ENCODE peak calls at places on chromosomes 7 and 10, in six cellular contexts. E is neuronal stem cell, V is IMR-90, S is mesenchymal stem cell, U is H1, T is trophoblast cell. H is an unnamed sample.

GRCh38 chr10:74842301-74842700 is 15.9 kb downstream of the KAT6B start:
- DNase-seq in S (no peak), E (no peak), U (no peak), T (no peak), V (peak; percentile 37), H (no peak)

GRCh38 chr7:47557986-47558670 is 23.8 kb downstream of the TNS3 start:
- DNase-seq in U (no peak), E (no peak), V (no peak), S (no peak), T (peak; percentile 98), H (no peak)

GRCh38 chr10:77548157-77548556 is 89.5 kb downstream of the KCNMA1 start:
- DNase-seq in E (no peak), S (no peak), V (no peak), U (no peak), T (no peak), H (no peak)

GRCh38 chr7:128094111-128094570 is 62.9 kb upstream of the LRRC4 start:
- DNase-seq in T (no peak), V (no peak), S (no peak), U (no peak), E (no peak), H (no peak)

GRCh38 chr7:26397786-26398435 is 106.2 kb downstream of the SNX10 start:
- DNase-seq in V (no peak), S (peak; percentile 36), U (peak; percentile 75), E (peak; percentile 51), T (no peak), H (peak; percentile 73)

GRCh38 chr7:45681596-45682357 is 107.6 kb downstream of the ADCY1 start:
- DNase-seq in T (no peak), V (no peak), E (no peak), S (no peak), U (peak; percentile 26), H (peak; percentile 20)

GRCh38 chr7:151702961-151703360 is 174.0 kb downstream of the PRKAG2 start:
- DNase-seq in U (no peak), S (no peak), V (no peak), E (no peak), T (peak; percentile 75), H (no peak)

GRCh38 chr7:158550886-158551452 is 36.7 kb downstream of the PTPRN2 start:
- DNase-seq in S (no peak), V (no peak), E (no peak), T (no peak), U (no peak), H (no peak)

GRCh38 chr10:11653758-11654471 is 42.5 kb upstream of the USP6NL start:
- DNase-seq in S (no peak), U (no peak), E (no peak), V (no peak), T (no peak), H (no peak)

GRCh38 chr10:76085773-76086570 is 654.5 kb downstream of the LRMDA start:
- DNase-seq in S (peak; percentile 83), T (no peak), V (no peak), E (no peak), U (no peak), H (no peak)

GRCh38 chr7:127677433-127678230 is 25.6 kb downstream of the SND1 start:
- DNase-seq in U (no peak), E (no peak), T (no peak), S (no peak), V (no peak), H (no peak)

GRCh38 chr10:124007773-124008145 is 85.6 kb downstream of the CHST15 start:
- DNase-seq in T (no peak), E (no peak), S (no peak), V (no peak), U (no peak), H (no peak)

GRCh38 chr7:135801045-135801693 is 52.6 kb upstream of the FAM180A start:
- DNase-seq in T (peak; percentile 80), V (peak; percentile 74), E (peak; percentile 61), U (peak; percentile 49), S (peak; percentile 76), H (no peak)

GRCh38 chr10:593901-594457 is 95.5 kb downstream of the DIP2C start:
- DNase-seq in U (no peak), V (peak; percentile 91), T (no peak), S (no peak), E (no peak), H (no peak)

GRCh38 chr10:11012880-11013279 is 4.8 kb upstream of the CELF2 start:
- DNase-seq in S (no peak), V (no peak), T (no peak), E (no peak), U (no peak), H (no peak)

GRCh38 chr7:133871757-133872156 is 255.4 kb upstream of the LRGUK start:
- DNase-seq in V (no peak), T (no peak), S (no peak), E (no peak), U (no peak), H (no peak)

GRCh38 chr10:77436257-77436780 is 201.3 kb downstream of the KCNMA1 start:
- DNase-seq in E (no peak), U (no peak), S (no peak), V (peak; percentile 64), T (no peak), H (no peak)

GRCh38 chr10:99844433-99844955 is 62.1 kb downstream of the ABCC2 start:
- DNase-seq in V (no peak), E (no peak), T (no peak), U (no peak), S (no peak), H (no peak)

GRCh38 chr7:74226633-74227032 is 16.8 kb downstream of the LAT2 start:
- DNase-seq in S (no peak), T (no peak), U (no peak), V (no peak), E (no peak), H (no peak)

GRCh38 chr7:143960813-143961610 is 6.4 kb downstream of the OR2F1 start:
- DNase-seq in T (no peak), U (no peak), E (no peak), S (no peak), V (no peak), H (no peak)

GRCh38 chr10:44385423-44385725 is 477 bp upstream of the CXCL12 start:
- DNase-seq in S (no peak), E (no peak), T (no peak), V (no peak), U (no peak), H (no peak)

GRCh38 chr10:114815751-114816150 is 5.8 kb upstream of the FHIP2A start:
- DNase-seq in V (peak; percentile 23), U (no peak), T (no peak), E (no peak), S (no peak), H (no peak)

GRCh38 chr7:84637568-84638338 is 443.2 kb upstream of the SEMA3A start:
- DNase-seq in U (no peak), V (peak; percentile 90), T (peak; percentile 73), S (peak; percentile 65), E (no peak), H (no peak)

GRCh38 chr10:90999512-91000172 is 78.8 kb upstream of the ANKRD1 start:
- DNase-seq in S (no peak), T (peak; percentile 5), E (no peak), V (no peak), U (no peak), H (no peak)

GRCh38 chr10:113957013-113957412 is 86.7 kb upstream of the ADRB1 start:
- DNase-seq in T (no peak), U (no peak), V (peak; percentile 93), S (peak; percentile 69), E (no peak), H (no peak)

GRCh38 chr10:31959461-31960173 is 31.0 kb upstream of the ARHGAP12 start:
- DNase-seq in U (no peak), V (no peak), E (no peak), T (no peak), S (no peak), H (no peak)

GRCh38 chr10:89262331-89263020 is 10.9 kb upstream of the LIPA start:
- DNase-seq in E (no peak), U (no peak), T (peak; percentile 99), S (no peak), V (peak; percentile 19), H (no peak)

GRCh38 chr7:104960741-104961479 is 53.1 kb upstream of the KMT2E start:
- DNase-seq in V (no peak), E (no peak), S (no peak), T (peak; percentile 37), U (no peak), H (no peak)

GRCh38 chr7:27144799-27145166 is 1.3 kb upstream of the HOXA5 start:
- DNase-seq in U (peak; percentile 56), E (no peak), V (no peak), T (no peak), S (no peak), H (no peak)

GRCh38 chr7:77538186-77538907 is 1.3 kb downstream of the PTPN12 start:
- DNase-seq in U (peak; percentile 70), V (peak; percentile 93), E (peak; percentile 68), T (peak; percentile 96), S (peak; percentile 97), H (peak; percentile 77)

GRCh38 chr10:42691361-42692120 is 53.2 kb upstream of the ZNF33B start:
- DNase-seq in T (no peak), S (no peak), V (no peak), U (no peak), E (no peak), H (peak; percentile 27)

GRCh38 chr7:48183370-48183743 is 12.1 kb downstream of the ABCA13 start:
- DNase-seq in V (no peak), T (no peak), S (peak; percentile 9), E (no peak), U (no peak), H (no peak)

GRCh38 chr7:54663603-54664234 is 95.3 kb downstream of the SEC61G start:
- DNase-seq in E (no peak), U (peak; percentile 49), V (no peak), T (no peak), S (no peak), H (no peak)
- H2AFZ ChIP-seq in E (peak overlapping the region; percentile 96), U (peak overlapping the region; percentile 60), V (peak overlapping the region; percentile 80), T (peak overlapping the region; percentile 37), S (peak overlapping the region; percentile 20), H (no peak overlapping the region)

DNA sequence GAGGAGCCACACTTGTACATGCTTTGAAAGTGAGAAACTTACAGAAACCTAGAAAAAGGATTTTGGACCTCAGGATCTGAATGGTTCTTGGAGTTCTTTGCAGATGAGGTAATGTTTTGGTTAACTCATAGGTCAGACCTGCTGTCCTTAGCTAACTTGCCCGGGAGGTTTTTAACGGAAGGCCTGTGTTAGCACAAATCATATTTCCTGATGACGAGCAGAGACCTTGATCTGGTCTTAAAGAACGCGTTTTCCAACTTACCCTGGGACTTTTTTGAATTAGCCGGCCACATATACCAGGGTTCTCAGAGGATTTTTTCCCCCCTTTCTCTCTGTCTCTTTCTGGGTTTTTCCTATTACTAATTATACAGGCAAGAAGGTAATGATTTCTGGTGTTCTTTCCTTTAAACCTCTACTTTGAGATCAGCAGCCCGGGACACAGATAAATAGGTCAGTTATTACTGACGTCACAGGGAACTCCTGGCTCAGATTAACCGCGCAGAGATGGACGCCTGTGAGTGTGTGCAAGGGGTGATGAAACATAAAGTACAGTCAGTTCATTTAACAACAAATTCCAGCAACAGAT is 101.8 kb upstream of the KLF6 start:
- DNase-seq in V (peak; percentile 96), U (no peak), S (peak; percentile 96), T (peak; percentile 97), E (no peak), H (no peak)
- H2AK5ac ChIP-seq in V (peak overlapping the region; percentile 60), U (peak overlapping the region; percentile 53), S (no peak overlapping the region), T (no peak overlapping the region), E (no peak overlapping the region), H (no peak overlapping the region)

GRCh38 chr7:100655908-100656674 is at the start of gene ACTL6B:
- DNase-seq in E (peak; percentile 83), S (peak; percentile 45), T (peak; percentile 64), U (peak; percentile 99), V (peak; percentile 18), H (peak; percentile 91)
- H2AFZ ChIP-seq in E (peak within 1 kb of the TSS; percentile 75), S (no peak within 1 kb of the TSS), T (no peak within 1 kb of the TSS), U (no peak within 1 kb of the TSS), V (peak within 1 kb of the TSS; percentile 71), H (no peak within 1 kb of the TSS)

GRCh38 chr10:79098061-79098460 is 29.3 kb downstream of the ZMIZ1 start:
- DNase-seq in V (no peak), T (no peak), U (no peak), E (no peak), S (no peak), H (no peak)
- H2AK5ac ChIP-seq in V (peak overlapping the region; percentile 18), T (no peak overlapping the region), U (no peak overlapping the region), E (no peak overlapping the region), S (no peak overlapping the region), H (no peak overlapping the region)